ENCODE peak calls at places on chromosomes 13 and 19, in eight cellular contexts. One of them, this sample, is unnamed.
A peak's percentile ranks its signal among the peaks of the same experiment; 100 is the strongest.

GRCh38 chr19:7611541-7612279 is 16.0 kb downstream of the CAMSAP3 start:
- DNase-seq in HCT116: no peak
- DNase-seq in PC-9: no peak
- DNase-seq in fibroblast of pulmonary artery: no peak
- DNase-seq in AG04450: no peak
- DNase-seq in GM12865: no peak
- DNase-seq in fibroblast of lung: no peak
- DNase-seq in A673: no peak
- DNase-seq in this sample: no peak

GRCh38 chr19:46271488-46272197 is 25.2 kb upstream of the HIF3A start:
- DNase-seq in HCT116: no peak
- DNase-seq in PC-9: peak; percentile 100
- DNase-seq in fibroblast of pulmonary artery: peak; percentile 93
- DNase-seq in AG04450: no peak
- DNase-seq in GM12865: peak; percentile 35
- DNase-seq in fibroblast of lung: no peak
- DNase-seq in A673: no peak
- DNase-seq in this sample: no peak

GRCh38 chr13:77417897-77418296 is 91.0 kb upstream of the MYCBP2 start:
- DNase-seq in HCT116: no peak
- DNase-seq in PC-9: peak; percentile 62
- DNase-seq in fibroblast of pulmonary artery: no peak
- DNase-seq in AG04450: no peak
- DNase-seq in GM12865: no peak
- DNase-seq in fibroblast of lung: no peak
- DNase-seq in A673: no peak
- DNase-seq in this sample: no peak

GRCh38 chr13:49300716-49301589 is 53.2 kb downstream of the CDADC1 start:
- DNase-seq in HCT116: peak; percentile 42
- DNase-seq in PC-9: peak; percentile 65
- DNase-seq in fibroblast of pulmonary artery: peak; percentile 81
- DNase-seq in AG04450: peak; percentile 48
- DNase-seq in GM12865: peak; percentile 85
- DNase-seq in fibroblast of lung: peak; percentile 84
- DNase-seq in A673: peak; percentile 77
- DNase-seq in this sample: peak; percentile 62

GRCh38 chr13:113489549-113490495 is 689 bp downstream of the DCUN1D2 start:
- DNase-seq in HCT116: no peak
- DNase-seq in PC-9: no peak
- DNase-seq in fibroblast of pulmonary artery: peak; percentile 54
- DNase-seq in AG04450: no peak
- DNase-seq in GM12865: peak; percentile 50
- DNase-seq in fibroblast of lung: peak; percentile 44
- DNase-seq in A673: peak; percentile 35
- DNase-seq in this sample: no peak

GRCh38 chr19:8110931-8111330 is 38.5 kb downstream of the FBN3 start:
- DNase-seq in HCT116: no peak
- DNase-seq in PC-9: no peak
- DNase-seq in fibroblast of pulmonary artery: no peak
- DNase-seq in AG04450: no peak
- DNase-seq in GM12865: no peak
- DNase-seq in fibroblast of lung: no peak
- DNase-seq in A673: no peak
- DNase-seq in this sample: no peak

GRCh38 chr19:17807731-17808316 is 12.9 kb downstream of the B3GNT3 start:
- DNase-seq in HCT116: no peak
- DNase-seq in PC-9: no peak
- DNase-seq in fibroblast of pulmonary artery: no peak
- DNase-seq in AG04450: no peak
- DNase-seq in GM12865: no peak
- DNase-seq in fibroblast of lung: no peak
- DNase-seq in A673: no peak
- DNase-seq in this sample: no peak

GRCh38 chr13:67299072-67299635 is 69.0 kb upstream of the PCDH9 start:
- DNase-seq in HCT116: no peak
- DNase-seq in PC-9: peak; percentile 37
- DNase-seq in fibroblast of pulmonary artery: peak; percentile 94
- DNase-seq in AG04450: peak; percentile 38
- DNase-seq in GM12865: no peak
- DNase-seq in fibroblast of lung: peak; percentile 89
- DNase-seq in A673: no peak
- DNase-seq in this sample: no peak

GRCh38 chr13:113094410-113094800 is 11.2 kb upstream of the F7 start:
- DNase-seq in HCT116: no peak
- DNase-seq in PC-9: no peak
- DNase-seq in fibroblast of pulmonary artery: no peak
- DNase-seq in AG04450: no peak
- DNase-seq in GM12865: no peak
- DNase-seq in fibroblast of lung: no peak
- DNase-seq in A673: no peak
- DNase-seq in this sample: no peak

GRCh38 chr19:53660584-53660983 is 28.8 kb downstream of the DPRX start:
- DNase-seq in HCT116: no peak
- DNase-seq in PC-9: no peak
- DNase-seq in fibroblast of pulmonary artery: no peak
- DNase-seq in AG04450: no peak
- DNase-seq in GM12865: no peak
- DNase-seq in fibroblast of lung: no peak
- DNase-seq in A673: no peak
- DNase-seq in this sample: no peak
- H3K4me3 ChIP-seq in HCT116: no peak overlapping the region
- H3K4me3 ChIP-seq in PC-9: no peak overlapping the region
- H3K4me3 ChIP-seq in fibroblast of pulmonary artery: no peak overlapping the region
- H3K4me3 ChIP-seq in AG04450: no peak overlapping the region
- H3K4me3 ChIP-seq in GM12865: no peak overlapping the region
- H3K4me3 ChIP-seq in fibroblast of lung: no peak overlapping the region
- H3K4me3 ChIP-seq in A673: no peak overlapping the region
- H3K4me3 ChIP-seq in this sample: no peak overlapping the region

GRCh38 chr19:6216996-6217751 is 62.6 kb downstream of the MLLT1 start:
- DNase-seq in HCT116: no peak
- DNase-seq in PC-9: no peak
- DNase-seq in fibroblast of pulmonary artery: peak; percentile 60
- DNase-seq in AG04450: no peak
- DNase-seq in GM12865: no peak
- DNase-seq in fibroblast of lung: peak; percentile 45
- DNase-seq in A673: peak; percentile 79
- DNase-seq in this sample: no peak
- TF ChIP-seq CTCF in HCT116: no peak
- TF ChIP-seq CTCF in PC-9: no peak
- TF ChIP-seq CTCF in fibroblast of pulmonary artery: no peak
- TF ChIP-seq CTCF in AG04450: no peak
- TF ChIP-seq CTCF in GM12865: no peak
- TF ChIP-seq CTCF in fibroblast of lung: no peak
- TF ChIP-seq CTCF in A673: no peak
- TF ChIP-seq CTCF in this sample: no peak

DNA sequence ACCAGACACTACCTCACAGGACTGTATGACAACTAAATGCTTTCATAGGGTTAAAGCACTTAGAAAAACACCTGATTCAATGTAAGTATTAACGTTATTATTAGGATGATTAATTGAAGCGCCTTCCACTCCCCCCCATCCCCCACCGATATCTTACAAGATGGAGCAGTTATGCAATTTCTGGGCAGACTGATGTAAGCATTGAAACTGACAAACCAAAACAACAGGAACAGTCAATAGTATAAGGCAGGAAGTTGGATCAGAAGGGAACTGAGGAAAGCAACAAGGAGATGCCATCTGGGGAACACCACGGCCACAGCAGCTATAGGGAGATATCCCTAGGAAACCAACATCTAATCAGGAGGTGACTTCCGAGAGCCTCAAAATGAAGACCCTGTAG is 3.8 kb downstream of the LCP1 start:
- DNase-seq in HCT116: no peak
- DNase-seq in PC-9: no peak
- DNase-seq in fibroblast of pulmonary artery: no peak
- DNase-seq in AG04450: no peak
- DNase-seq in GM12865: no peak
- DNase-seq in fibroblast of lung: no peak
- DNase-seq in A673: no peak
- DNase-seq in this sample: no peak
- H3K4me3 ChIP-seq in HCT116: no peak overlapping the region
- H3K4me3 ChIP-seq in PC-9: no peak overlapping the region
- H3K4me3 ChIP-seq in fibroblast of pulmonary artery: no peak overlapping the region
- H3K4me3 ChIP-seq in AG04450: no peak overlapping the region
- H3K4me3 ChIP-seq in GM12865: peak overlapping the region; percentile 95
- H3K4me3 ChIP-seq in fibroblast of lung: no peak overlapping the region
- H3K4me3 ChIP-seq in A673: no peak overlapping the region
- H3K4me3 ChIP-seq in this sample: no peak overlapping the region

GRCh38 chr19:56821209-56821608 is 19.3 kb downstream of the PEG3 start:
- DNase-seq in HCT116: no peak
- DNase-seq in PC-9: no peak
- DNase-seq in fibroblast of pulmonary artery: no peak
- DNase-seq in AG04450: no peak
- DNase-seq in GM12865: no peak
- DNase-seq in fibroblast of lung: no peak
- DNase-seq in A673: no peak
- DNase-seq in this sample: no peak
- TF ChIP-seq CTCF in HCT116: no peak
- TF ChIP-seq CTCF in PC-9: no peak
- TF ChIP-seq CTCF in fibroblast of pulmonary artery: no peak
- TF ChIP-seq CTCF in AG04450: no peak
- TF ChIP-seq CTCF in GM12865: no peak
- TF ChIP-seq CTCF in fibroblast of lung: no peak
- TF ChIP-seq CTCF in A673: no peak
- TF ChIP-seq CTCF in this sample: no peak

DNA sequence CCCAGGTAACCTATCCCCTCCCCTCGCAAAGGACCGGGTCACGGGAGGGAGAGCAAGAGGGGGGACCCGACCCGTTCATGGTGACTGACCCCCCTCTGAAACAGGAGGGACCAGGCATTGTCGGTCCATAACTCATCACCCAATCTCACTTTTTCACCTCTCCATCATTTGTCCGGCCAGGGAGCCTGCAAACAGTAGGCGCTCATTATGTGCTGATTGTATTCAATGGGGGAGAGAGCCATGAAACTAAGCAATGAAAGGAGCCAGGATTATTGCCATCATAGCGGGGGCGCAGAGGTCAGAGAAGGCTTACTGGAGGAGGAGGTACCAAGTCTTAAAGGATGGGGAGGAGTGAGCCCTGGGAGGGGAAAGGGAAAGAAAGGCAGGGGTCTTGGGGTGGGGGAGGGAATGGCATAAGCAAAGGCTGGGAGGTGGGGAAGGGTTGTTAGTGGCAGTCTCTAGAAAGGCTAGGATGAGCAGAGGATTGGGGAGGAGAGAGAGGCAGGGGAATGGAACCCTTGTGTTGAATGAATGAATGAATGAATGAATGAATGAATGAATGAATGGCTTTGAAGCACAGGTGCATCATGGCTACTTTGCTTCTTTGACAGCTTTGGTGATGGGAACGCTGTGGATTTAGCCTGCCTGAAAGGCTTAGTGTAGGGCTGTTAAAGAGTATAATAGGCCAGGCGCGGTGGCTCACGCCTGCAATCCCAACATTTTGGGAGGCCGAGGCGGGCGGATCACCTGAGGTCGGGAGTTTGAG is 1.4 kb downstream of the SHFL start:
- DNase-seq in HCT116: no peak
- DNase-seq in PC-9: no peak
- DNase-seq in fibroblast of pulmonary artery: no peak
- DNase-seq in AG04450: no peak
- DNase-seq in GM12865: no peak
- DNase-seq in fibroblast of lung: no peak
- DNase-seq in A673: no peak
- DNase-seq in this sample: no peak
- H3K4me3 ChIP-seq in HCT116: no peak overlapping the region
- H3K4me3 ChIP-seq in PC-9: no peak overlapping the region
- H3K4me3 ChIP-seq in fibroblast of pulmonary artery: peak overlapping the region; percentile 95
- H3K4me3 ChIP-seq in AG04450: peak overlapping the region; percentile 92
- H3K4me3 ChIP-seq in GM12865: peak overlapping the region; percentile 98
- H3K4me3 ChIP-seq in fibroblast of lung: peak overlapping the region; percentile 72
- H3K4me3 ChIP-seq in A673: peak overlapping the region; percentile 91
- H3K4me3 ChIP-seq in this sample: peak overlapping the region; percentile 66

GRCh38 chr13:50616101-50616500 is 227.4 kb downstream of the DLEU7 start:
- DNase-seq in HCT116: no peak
- DNase-seq in PC-9: no peak
- DNase-seq in fibroblast of pulmonary artery: peak; percentile 55
- DNase-seq in AG04450: peak; percentile 26
- DNase-seq in GM12865: no peak
- DNase-seq in fibroblast of lung: peak; percentile 64
- DNase-seq in A673: no peak
- DNase-seq in this sample: no peak
- TF ChIP-seq CTCF in HCT116: no peak
- TF ChIP-seq CTCF in PC-9: no peak
- TF ChIP-seq CTCF in fibroblast of pulmonary artery: no peak
- TF ChIP-seq CTCF in AG04450: no peak
- TF ChIP-seq CTCF in GM12865: no peak
- TF ChIP-seq CTCF in fibroblast of lung: no peak
- TF ChIP-seq CTCF in A673: no peak
- TF ChIP-seq CTCF in this sample: no peak

GRCh38 chr19:13160557-13160956 is 10.3 kb downstream of the IER2 start:
- DNase-seq in HCT116: no peak
- DNase-seq in PC-9: peak; percentile 83
- DNase-seq in fibroblast of pulmonary artery: no peak
- DNase-seq in AG04450: no peak
- DNase-seq in GM12865: no peak
- DNase-seq in fibroblast of lung: peak; percentile 28
- DNase-seq in A673: no peak
- DNase-seq in this sample: no peak

GRCh38 chr19:13165091-13165997 is 15.1 kb downstream of the IER2 start:
- DNase-seq in HCT116: no peak
- DNase-seq in PC-9: peak; percentile 90
- DNase-seq in fibroblast of pulmonary artery: no peak
- DNase-seq in AG04450: no peak
- DNase-seq in GM12865: no peak
- DNase-seq in fibroblast of lung: peak; percentile 22
- DNase-seq in A673: peak; percentile 79
- DNase-seq in this sample: no peak

GRCh38 chr19:13162749-13163608 is 12.8 kb downstream of the IER2 start:
- DNase-seq in HCT116: peak; percentile 99
- DNase-seq in PC-9: peak; percentile 99
- DNase-seq in fibroblast of pulmonary artery: peak; percentile 99
- DNase-seq in AG04450: peak; percentile 91
- DNase-seq in GM12865: peak; percentile 94
- DNase-seq in fibroblast of lung: peak; percentile 98
- DNase-seq in A673: peak; percentile 99
- DNase-seq in this sample: no peak

GRCh38 chr19:13163609-13164364 is 13.6 kb downstream of the IER2 start:
- DNase-seq in HCT116: no peak
- DNase-seq in PC-9: peak; percentile 88
- DNase-seq in fibroblast of pulmonary artery: peak; percentile 94
- DNase-seq in AG04450: peak; percentile 67
- DNase-seq in GM12865: peak; percentile 48
- DNase-seq in fibroblast of lung: peak; percentile 92
- DNase-seq in A673: peak; percentile 97
- DNase-seq in this sample: no peak

GRCh38 chr19:13164370-13165090 is 14.3 kb downstream of the IER2 start:
- DNase-seq in HCT116: no peak
- DNase-seq in PC-9: peak; percentile 92
- DNase-seq in fibroblast of pulmonary artery: peak; percentile 97
- DNase-seq in AG04450: no peak
- DNase-seq in GM12865: peak; percentile 31
- DNase-seq in fibroblast of lung: peak; percentile 83
- DNase-seq in A673: peak; percentile 100
- DNase-seq in this sample: no peak
- H3K4me3 ChIP-seq in HCT116: peak overlapping the region; percentile 48
- H3K4me3 ChIP-seq in PC-9: peak overlapping the region; percentile 51
- H3K4me3 ChIP-seq in fibroblast of pulmonary artery: peak overlapping the region; percentile 34
- H3K4me3 ChIP-seq in AG04450: peak overlapping the region; percentile 36
- H3K4me3 ChIP-seq in GM12865: no peak overlapping the region
- H3K4me3 ChIP-seq in fibroblast of lung: no peak overlapping the region
- H3K4me3 ChIP-seq in A673: peak overlapping the region; percentile 44
- H3K4me3 ChIP-seq in this sample: peak overlapping the region; percentile 27

GRCh38 chr13:31452525-31452924 is 252.8 kb downstream of the B3GLCT start:
- DNase-seq in HCT116: no peak
- DNase-seq in PC-9: no peak
- DNase-seq in fibroblast of pulmonary artery: no peak
- DNase-seq in AG04450: no peak
- DNase-seq in GM12865: no peak
- DNase-seq in fibroblast of lung: no peak
- DNase-seq in A673: no peak
- DNase-seq in this sample: no peak
- TF ChIP-seq CTCF in HCT116: no peak
- TF ChIP-seq CTCF in PC-9: no peak
- TF ChIP-seq CTCF in fibroblast of pulmonary artery: no peak
- TF ChIP-seq CTCF in AG04450: no peak
- TF ChIP-seq CTCF in GM12865: no peak
- TF ChIP-seq CTCF in fibroblast of lung: no peak
- TF ChIP-seq CTCF in A673: peak; percentile 10
- TF ChIP-seq CTCF in this sample: no peak